ENCODE peak calls at places on chromosome 4, in seven cellular contexts. L, C, H, P, I, U and F are unnamed samples.
A peak's percentile ranks its signal among the peaks of the same experiment; 100 is the strongest.

GRCh38 chr4:113407409-113407808 is 354.1 kb downstream of the CAMK2D start:
- DNase-seq in P (no peak), L (no peak), C (no peak), U (no peak), H (no peak), I (no peak), F (no peak)

GRCh38 chr4:81684357-81684756 is 212.7 kb upstream of the RASGEF1B start:
- DNase-seq in H (no peak), P (no peak), U (no peak), L (no peak), C (no peak), I (no peak), F (no peak)

GRCh38 chr4:2646386-2647149 is 109.6 kb downstream of the TNIP2 start:
- DNase-seq in C (no peak), U (no peak), P (no peak), I (no peak), L (no peak), H (no peak), F (no peak)

GRCh38 chr4:113469926-113470325 is 291.6 kb downstream of the CAMK2D start:
- DNase-seq in U (no peak), H (no peak), C (no peak), I (no peak), L (no peak), P (no peak), F (no peak)

GRCh38 chr4:15457401-15458201 is 12.1 kb upstream of the CC2D2A start:
- DNase-seq in I (no peak), H (peak; percentile 46), P (no peak), L (no peak), C (no peak), U (peak; percentile 89), F (no peak)

GRCh38 chr4:95183656-95184408 is 364.9 kb downstream of the UNC5C start:
- DNase-seq in U (no peak), H (no peak), P (no peak), I (no peak), L (no peak), C (no peak), F (no peak)

GRCh38 chr4:121155893-121156292 is 8.2 kb downstream of the TNIP3 start:
- DNase-seq in L (no peak), I (peak; percentile 54), P (no peak), C (no peak), H (peak; percentile 64), U (peak; percentile 87), F (peak; percentile 45)

GRCh38 chr4:26083987-26084386 is 170.0 kb downstream of the SMIM20 start:
- DNase-seq in L (no peak), P (no peak), U (peak; percentile 90), C (no peak), H (peak; percentile 94), I (peak; percentile 87), F (peak; percentile 87)

GRCh38 chr4:15649914-15650545 is 5.1 kb downstream of the FBXL5 start:
- DNase-seq in C (peak; percentile 33), U (peak; percentile 78), P (no peak), L (no peak), I (no peak), H (peak; percentile 62), F (no peak)

GRCh38 chr4:120066525-120067333 is at the start of gene MAD2L1:
- DNase-seq in P (peak; percentile 100), H (peak; percentile 96), L (peak; percentile 99), I (peak; percentile 95), C (peak; percentile 99), U (peak; percentile 100), F (peak; percentile 92)

GRCh38 chr4:67922697-67923096 is 38.9 kb upstream of the TMPRSS11D start:
- DNase-seq in C (no peak), H (no peak), U (peak; percentile 55), I (no peak), L (no peak), P (no peak), F (no peak)

GRCh38 chr4:138158746-138159297 is 83.3 kb downstream of the SLC7A11 start:
- DNase-seq in H (peak; percentile 58), C (no peak), U (peak; percentile 62), I (peak; percentile 38), P (no peak), L (no peak), F (peak; percentile 25)

GRCh38 chr4:36399762-36400353 is 118.4 kb downstream of the DTHD1 start:
- DNase-seq in U (no peak), H (peak; percentile 53), P (no peak), C (peak; percentile 55), I (no peak), L (no peak), F (no peak)

GRCh38 chr4:185359767-185360446 is 35.8 kb downstream of the LRP2BP start:
- DNase-seq in I (peak; percentile 30), L (no peak), H (no peak), P (no peak), U (peak; percentile 64), C (no peak), F (no peak)

GRCh38 chr4:54657194-54657555 is 582 bp upstream of the KIT start:
- DNase-seq in C (no peak), H (no peak), L (peak; percentile 50), P (no peak), U (no peak), I (no peak), F (no peak)

GRCh38 chr4:177596035-177596434 is 153.8 kb upstream of the AGA start:
- DNase-seq in H (peak; percentile 86), I (peak; percentile 29), L (no peak), U (peak; percentile 81), C (no peak), P (no peak), F (no peak)

GRCh38 chr4:108107729-108108382 is 60.9 kb downstream of the LEF1 start:
- DNase-seq in L (no peak), U (no peak), C (no peak), P (no peak), H (no peak), I (no peak), F (no peak)
- H3K27me3 ChIP-seq in L (no peaks in the 10 kb centered on the region), U (peaks cover 27% of the 10 kb centered on the region), C (peaks cover 11% of the 10 kb centered on the region), P (no peaks in the 10 kb centered on the region), H (no peaks in the 10 kb centered on the region), I (peaks cover 2% of the 10 kb centered on the region), F (no peaks in the 10 kb centered on the region)

GRCh38 chr4:1039493-1040343 is 28.3 kb downstream of the FGFRL1 start:
- DNase-seq in I (no peak), C (no peak), H (peak; percentile 55), U (peak; percentile 75), P (peak; percentile 81), L (peak; percentile 80), F (no peak)

GRCh38 chr4:1040344-1041146 is 29.1 kb downstream of the FGFRL1 start:
- DNase-seq in U (no peak), P (peak; percentile 75), C (no peak), H (no peak), I (no peak), L (no peak), F (no peak)

GRCh38 chr4:1042352-1043025 is 31.1 kb downstream of the FGFRL1 start:
- DNase-seq in C (no peak), H (no peak), I (no peak), L (peak; percentile 33), U (no peak), P (peak; percentile 47), F (no peak)

GRCh38 chr4:1041936-1042330 is 30.5 kb downstream of the FGFRL1 start:
- DNase-seq in L (peak; percentile 43), I (no peak), P (peak; percentile 68), C (no peak), H (no peak), U (no peak), F (no peak)

DNA sequence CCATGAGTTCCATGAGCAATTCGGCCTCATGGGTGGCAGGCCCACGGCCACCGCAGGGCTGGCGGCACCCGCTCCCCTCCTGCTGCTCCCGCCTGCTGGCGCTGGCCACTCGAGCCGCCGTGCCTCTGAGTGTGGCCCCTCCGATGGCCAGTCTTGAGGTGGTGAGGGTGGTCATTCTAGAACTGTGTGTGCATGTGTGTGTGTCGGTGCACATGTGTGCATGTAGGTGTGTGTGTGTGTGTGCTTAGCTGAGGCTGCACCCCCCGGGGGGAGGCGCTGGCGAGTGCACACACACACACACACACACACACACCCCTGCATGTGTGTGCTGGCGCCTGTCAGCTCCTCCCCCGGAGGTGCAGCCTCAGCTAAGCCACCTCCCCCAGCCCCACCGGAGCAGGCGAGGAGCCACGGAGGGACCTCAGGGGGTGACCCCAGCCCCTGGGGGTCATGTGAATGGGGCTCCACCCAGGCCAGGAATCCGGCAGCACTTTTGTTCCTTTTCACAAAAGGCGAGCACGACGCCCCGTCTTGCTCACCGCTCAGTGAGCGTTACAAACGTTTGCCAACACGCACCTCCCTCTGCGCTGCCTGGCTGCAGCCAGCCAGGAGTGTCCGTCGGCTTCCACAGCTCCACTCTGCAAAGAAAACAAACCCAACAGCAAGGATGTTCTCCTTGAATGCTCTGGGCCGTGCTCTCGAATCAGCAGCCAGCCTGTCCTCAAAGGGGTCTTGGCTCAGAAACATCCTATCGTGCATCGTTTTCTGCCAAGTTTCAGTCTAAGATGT is 29.9 kb downstream of the FGFRL1 start:
- DNase-seq in H (peak; percentile 9), L (no peak), U (no peak), C (no peak), P (peak; percentile 65), I (no peak), F (no peak)
- H3K27me3 ChIP-seq in H (no peaks in the 10 kb centered on the region), L (no peaks in the 10 kb centered on the region), U (no peaks in the 10 kb centered on the region), C (peaks cover 5% of the 10 kb centered on the region), P (peaks cover 68% of the 10 kb centered on the region), I (no peaks in the 10 kb centered on the region), F (no peaks in the 10 kb centered on the region)

DNA sequence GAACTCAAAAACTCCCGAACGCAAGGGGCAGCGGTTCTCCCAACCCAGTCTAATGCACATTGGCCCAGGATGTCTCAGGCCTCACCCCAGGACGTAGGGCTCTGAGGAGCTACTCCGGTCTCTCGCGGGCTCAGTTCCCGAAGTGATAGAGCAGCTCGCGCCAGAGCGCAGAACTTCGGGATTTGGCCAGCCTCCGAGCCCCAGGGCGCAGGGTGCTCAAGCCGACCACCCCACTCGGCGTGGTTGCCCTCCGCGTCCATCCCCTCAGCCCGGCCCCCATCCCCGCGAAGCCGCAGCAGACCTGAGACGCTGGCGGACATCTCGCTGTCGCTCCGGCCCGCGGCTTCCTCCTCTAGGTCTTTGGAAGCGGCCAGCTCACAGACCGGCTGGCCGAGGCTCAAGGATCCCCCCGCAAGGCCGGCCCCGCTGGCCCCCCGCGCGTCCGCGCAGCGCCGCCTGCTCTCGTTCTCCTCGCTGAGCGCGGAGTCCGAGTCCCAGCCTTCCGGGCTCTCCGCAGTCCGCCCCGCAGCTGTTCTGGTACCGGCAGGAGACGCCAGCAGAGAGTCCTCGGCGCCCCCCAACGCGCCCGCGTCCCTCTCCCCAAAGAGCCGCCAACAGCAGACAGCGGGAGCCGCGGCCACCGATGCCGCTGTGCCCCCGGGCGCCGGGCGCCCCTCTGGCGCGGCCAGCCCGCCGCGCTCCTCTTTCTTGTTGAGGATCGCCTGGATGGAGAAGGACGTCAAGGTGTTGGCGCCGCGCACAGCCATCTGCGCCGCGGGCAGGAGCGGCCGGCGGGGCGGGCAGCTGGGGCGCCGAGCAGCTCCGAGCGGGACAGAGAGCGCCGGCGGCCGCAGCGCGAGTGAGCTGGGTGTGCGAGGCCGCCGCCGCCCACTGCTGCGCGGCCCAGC is at the start of gene NKX3-2:
- DNase-seq in L (no peak), P (peak; percentile 76), I (no peak), C (no peak), U (peak; percentile 51), H (peak; percentile 25), F (no peak)
- H3K27me3 ChIP-seq in L (peaks cover 16% of the 10 kb centered on the region), P (peaks cover 100% of the 10 kb centered on the region), I (peaks cover 84% of the 10 kb centered on the region), C (peaks cover 100% of the 10 kb centered on the region), U (peaks cover 71% of the 10 kb centered on the region), H (peaks cover 44% of the 10 kb centered on the region), F (peaks cover 54% of the 10 kb centered on the region)

DNA sequence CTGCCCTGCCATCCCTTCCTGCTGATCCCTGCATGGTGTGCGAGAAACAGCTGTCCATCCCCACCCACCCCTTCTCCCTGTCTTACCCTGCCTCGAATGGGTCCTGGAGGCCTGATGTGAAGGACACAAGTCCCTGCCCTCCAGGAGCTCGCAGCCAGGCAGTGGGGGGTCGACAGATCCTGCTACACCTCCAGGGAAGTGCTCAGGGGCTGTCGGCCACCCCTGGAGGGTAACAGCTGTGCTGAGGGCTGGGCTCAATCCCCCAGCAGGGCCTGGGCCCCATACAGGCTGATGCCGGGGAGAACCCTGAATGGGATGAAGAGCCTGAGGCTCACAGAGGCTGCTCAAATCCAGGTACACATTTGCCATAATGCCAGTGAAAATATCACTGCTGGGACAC is 17.6 kb downstream of the HMX1 start:
- DNase-seq in C (no peak), I (no peak), L (no peak), P (peak; percentile 59), H (no peak), U (no peak), F (no peak)
- H3K27me3 ChIP-seq in C (peaks cover 76% of the 10 kb centered on the region), I (peaks cover 47% of the 10 kb centered on the region), L (no peaks in the 10 kb centered on the region), P (peaks cover 100% of the 10 kb centered on the region), H (peaks cover 79% of the 10 kb centered on the region), U (peaks cover 58% of the 10 kb centered on the region), F (peaks cover 34% of the 10 kb centered on the region)